ENCODE peak calls at places on chromosomes 3 and 15, in six cellular contexts. One of them, this sample, is unnamed.

GRCh38 chr3:100893108-100893507 is 100.1 kb downstream of the ABI3BP start:
- DNase-seq in PC-3: no peak
- DNase-seq in GM12878: no peak
- DNase-seq in OCI-LY7: no peak
- DNase-seq in IMR-90: peak; percentile 6
- DNase-seq in endothelial cell of umbilical vein: no peak
- DNase-seq in this sample: no peak

GRCh38 chr3:106208979-106209378 is 340.2 kb upstream of the CBLB start:
- DNase-seq in IMR-90: peak; percentile 30
- DNase-seq in PC-3: peak; percentile 66
- DNase-seq in GM12878: no peak
- DNase-seq in OCI-LY7: no peak
- DNase-seq in endothelial cell of umbilical vein: peak; percentile 6
- DNase-seq in this sample: no peak

GRCh38 chr3:158777171-158777873 is 24.5 kb upstream of the MFSD1 start:
- DNase-seq in IMR-90: no peak
- DNase-seq in PC-3: no peak
- DNase-seq in OCI-LY7: no peak
- DNase-seq in GM12878: no peak
- DNase-seq in endothelial cell of umbilical vein: no peak
- DNase-seq in this sample: no peak

GRCh38 chr3:31815631-31816440 is 165.2 kb downstream of the OSBPL10 start:
- DNase-seq in endothelial cell of umbilical vein: no peak
- DNase-seq in PC-3: no peak
- DNase-seq in IMR-90: no peak
- DNase-seq in GM12878: no peak
- DNase-seq in OCI-LY7: no peak
- DNase-seq in this sample: no peak

GRCh38 chr3:167913218-167913902 is 177.8 kb downstream of the SERPINI1 start:
- DNase-seq in IMR-90: peak; percentile 3
- DNase-seq in endothelial cell of umbilical vein: no peak
- DNase-seq in PC-3: peak; percentile 46
- DNase-seq in GM12878: no peak
- DNase-seq in OCI-LY7: peak; percentile 8
- DNase-seq in this sample: no peak

GRCh38 chr3:70990723-70991122 is 592.8 kb downstream of the FOXP1 start:
- DNase-seq in GM12878: no peak
- DNase-seq in PC-3: no peak
- DNase-seq in OCI-LY7: no peak
- DNase-seq in IMR-90: peak; percentile 17
- DNase-seq in endothelial cell of umbilical vein: no peak
- DNase-seq in this sample: peak; percentile 19

GRCh38 chr3:155282416-155283091 is 10.9 kb downstream of the STRIT1 start:
- DNase-seq in PC-3: peak; percentile 34
- DNase-seq in GM12878: no peak
- DNase-seq in OCI-LY7: no peak
- DNase-seq in endothelial cell of umbilical vein: no peak
- DNase-seq in IMR-90: peak; percentile 74
- DNase-seq in this sample: peak; percentile 7

GRCh38 chr15:57442371-57442770 is 66.1 kb downstream of the CGNL1 start:
- DNase-seq in OCI-LY7: no peak
- DNase-seq in endothelial cell of umbilical vein: no peak
- DNase-seq in IMR-90: no peak
- DNase-seq in GM12878: no peak
- DNase-seq in PC-3: no peak
- DNase-seq in this sample: no peak

GRCh38 chr15:50996641-50997040 is 88.2 kb downstream of the AP4E1 start:
- DNase-seq in IMR-90: peak; percentile 76
- DNase-seq in GM12878: no peak
- DNase-seq in PC-3: peak; percentile 52
- DNase-seq in endothelial cell of umbilical vein: no peak
- DNase-seq in OCI-LY7: no peak
- DNase-seq in this sample: no peak

GRCh38 chr3:126543457-126544090 is 15.2 kb downstream of the C3orf22 start:
- DNase-seq in GM12878: no peak
- DNase-seq in IMR-90: no peak
- DNase-seq in endothelial cell of umbilical vein: no peak
- DNase-seq in OCI-LY7: no peak
- DNase-seq in PC-3: no peak
- DNase-seq in this sample: peak; percentile 2

GRCh38 chr15:65530318-65531111 is at the start of gene HACD3:
- DNase-seq in IMR-90: peak; percentile 69
- DNase-seq in endothelial cell of umbilical vein: peak; percentile 84
- DNase-seq in PC-3: peak; percentile 77
- DNase-seq in OCI-LY7: peak; percentile 82
- DNase-seq in GM12878: peak; percentile 21
- DNase-seq in this sample: peak; percentile 89

GRCh38 chr3:45345849-45346535 is 42.4 kb upstream of the LARS2 start:
- DNase-seq in OCI-LY7: no peak
- DNase-seq in PC-3: no peak
- DNase-seq in IMR-90: no peak
- DNase-seq in GM12878: no peak
- DNase-seq in endothelial cell of umbilical vein: no peak
- DNase-seq in this sample: no peak

GRCh38 chr3:184786271-184787010 is 25.5 kb upstream of the VPS8 start:
- DNase-seq in endothelial cell of umbilical vein: no peak
- DNase-seq in PC-3: no peak
- DNase-seq in IMR-90: peak; percentile 92
- DNase-seq in OCI-LY7: no peak
- DNase-seq in GM12878: no peak
- DNase-seq in this sample: no peak

GRCh38 chr3:73448041-73448440 is 176.7 kb downstream of the PDZRN3 start:
- DNase-seq in OCI-LY7: no peak
- DNase-seq in PC-3: no peak
- DNase-seq in GM12878: no peak
- DNase-seq in endothelial cell of umbilical vein: no peak
- DNase-seq in IMR-90: peak; percentile 21
- DNase-seq in this sample: no peak

GRCh38 chr3:90184861-90185260 is 1077.4 kb downstream of the EPHA3 start:
- DNase-seq in PC-3: peak; percentile 49
- DNase-seq in OCI-LY7: no peak
- DNase-seq in IMR-90: peak; percentile 8
- DNase-seq in endothelial cell of umbilical vein: no peak
- DNase-seq in GM12878: no peak
- DNase-seq in this sample: no peak

GRCh38 chr15:39643747-39644520 is 63.1 kb downstream of the THBS1 start:
- DNase-seq in PC-3: no peak
- DNase-seq in OCI-LY7: no peak
- DNase-seq in GM12878: no peak
- DNase-seq in endothelial cell of umbilical vein: no peak
- DNase-seq in IMR-90: no peak
- DNase-seq in this sample: no peak

GRCh38 chr15:83282859-83283812 is 1.3 kb downstream of the BNC1 start:
- DNase-seq in endothelial cell of umbilical vein: peak; percentile 47
- DNase-seq in OCI-LY7: no peak
- DNase-seq in GM12878: no peak
- DNase-seq in IMR-90: no peak
- DNase-seq in PC-3: peak; percentile 22
- DNase-seq in this sample: no peak

GRCh38 chr3:36695769-36696137 is 68.6 kb downstream of the DCLK3 start:
- DNase-seq in PC-3: peak; percentile 67
- DNase-seq in endothelial cell of umbilical vein: no peak
- DNase-seq in OCI-LY7: no peak
- DNase-seq in GM12878: no peak
- DNase-seq in IMR-90: peak; percentile 91
- DNase-seq in this sample: no peak

GRCh38 chr15:73851679-73852078 is 21.7 kb upstream of the TBC1D21 start:
- DNase-seq in OCI-LY7: peak; percentile 53
- DNase-seq in endothelial cell of umbilical vein: peak; percentile 34
- DNase-seq in PC-3: peak; percentile 68
- DNase-seq in IMR-90: peak; percentile 64
- DNase-seq in GM12878: no peak
- DNase-seq in this sample: peak; percentile 72

GRCh38 chr3:46671541-46672348 is 21.7 kb downstream of the ALS2CL start:
- DNase-seq in OCI-LY7: no peak
- DNase-seq in GM12878: no peak
- DNase-seq in endothelial cell of umbilical vein: no peak
- DNase-seq in IMR-90: no peak
- DNase-seq in PC-3: no peak
- DNase-seq in this sample: no peak

GRCh38 chr3:165696496-165696895 is 140.7 kb downstream of the BCHE start:
- DNase-seq in PC-3: peak; percentile 14
- DNase-seq in IMR-90: no peak
- DNase-seq in OCI-LY7: no peak
- DNase-seq in endothelial cell of umbilical vein: no peak
- DNase-seq in GM12878: no peak
- DNase-seq in this sample: no peak

GRCh38 chr3:14424711-14425573 is 22.5 kb downstream of the SLC6A6 start:
- DNase-seq in GM12878: no peak
- DNase-seq in endothelial cell of umbilical vein: no peak
- DNase-seq in PC-3: peak; percentile 72
- DNase-seq in IMR-90: peak; percentile 73
- DNase-seq in OCI-LY7: no peak
- DNase-seq in this sample: peak; percentile 37
- H3K4me1 ChIP-seq in GM12878: peaks cover 68% of the 10 kb centered on the region
- H3K4me1 ChIP-seq in endothelial cell of umbilical vein: peaks cover 8% of the 10 kb centered on the region
- H3K4me1 ChIP-seq in PC-3: peaks cover 42% of the 10 kb centered on the region
- H3K4me1 ChIP-seq in IMR-90: peaks cover 30% of the 10 kb centered on the region
- H3K4me1 ChIP-seq in OCI-LY7: peaks cover 75% of the 10 kb centered on the region
- H3K4me1 ChIP-seq in this sample: no peaks in the 10 kb centered on the region

DNA sequence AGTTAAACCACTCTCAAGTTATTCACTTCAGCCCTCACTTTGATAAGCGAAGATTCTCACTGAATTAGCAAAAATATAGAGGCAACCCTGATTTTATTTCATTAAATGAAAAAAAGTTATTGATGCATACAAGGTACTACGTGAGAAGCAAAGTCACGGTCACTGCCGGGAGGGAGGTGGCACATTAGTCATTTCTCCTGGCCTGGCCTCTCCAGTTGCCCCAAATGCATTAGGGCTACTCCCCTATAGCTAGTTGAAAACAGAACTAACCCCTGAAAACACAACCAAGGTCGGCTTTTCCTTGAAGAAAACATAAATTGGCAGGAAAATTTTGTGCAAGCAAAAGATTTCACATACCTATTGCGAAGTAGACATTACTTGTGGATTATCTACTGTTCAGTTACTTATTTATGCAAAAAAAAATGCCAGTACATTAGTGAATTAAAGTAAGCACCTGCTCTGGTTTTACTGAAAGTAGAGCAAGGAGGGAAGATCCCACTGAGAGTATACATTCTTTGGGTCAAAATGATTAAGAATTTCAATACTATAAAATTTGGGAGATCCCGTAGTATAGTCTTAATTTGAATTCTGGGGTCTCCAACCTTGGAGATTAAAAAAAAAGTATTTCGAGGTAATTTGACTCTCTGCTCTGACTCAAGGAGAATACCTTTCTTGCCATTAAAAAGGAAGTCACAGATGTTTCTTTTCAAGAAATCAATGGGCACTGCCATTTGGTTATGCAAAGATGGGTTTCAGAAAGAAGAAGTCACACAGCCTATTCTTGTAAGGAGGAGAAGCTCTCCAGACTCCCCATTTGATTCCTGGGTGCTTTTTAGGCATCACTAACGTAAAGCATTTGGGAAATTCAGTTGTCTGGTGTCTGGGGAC is 28.3 kb downstream of the IL5RA start:
- DNase-seq in OCI-LY7: peak; percentile 30
- DNase-seq in PC-3: no peak
- DNase-seq in endothelial cell of umbilical vein: no peak
- DNase-seq in GM12878: peak; percentile 43
- DNase-seq in IMR-90: no peak
- DNase-seq in this sample: no peak
- H3K4me2 ChIP-seq in OCI-LY7: no peak overlapping the region
- H3K4me2 ChIP-seq in PC-3: no peak overlapping the region
- H3K4me2 ChIP-seq in endothelial cell of umbilical vein: no peak overlapping the region
- H3K4me2 ChIP-seq in GM12878: peak overlapping the region; percentile 80
- H3K4me2 ChIP-seq in IMR-90: no peak overlapping the region
- H3K4me2 ChIP-seq in this sample: no peak overlapping the region

GRCh38 chr3:37890522-37890921 is 28.8 kb downstream of the CTDSPL start:
- DNase-seq in GM12878: no peak
- DNase-seq in endothelial cell of umbilical vein: no peak
- DNase-seq in IMR-90: no peak
- DNase-seq in PC-3: no peak
- DNase-seq in OCI-LY7: no peak
- DNase-seq in this sample: no peak

GRCh38 chr3:37887824-37888223 is 26.1 kb downstream of the CTDSPL start:
- DNase-seq in endothelial cell of umbilical vein: no peak
- DNase-seq in OCI-LY7: no peak
- DNase-seq in GM12878: no peak
- DNase-seq in IMR-90: no peak
- DNase-seq in PC-3: no peak
- DNase-seq in this sample: no peak

GRCh38 chr3:37887062-37887461 is 25.4 kb downstream of the CTDSPL start:
- DNase-seq in IMR-90: no peak
- DNase-seq in PC-3: no peak
- DNase-seq in GM12878: no peak
- DNase-seq in endothelial cell of umbilical vein: no peak
- DNase-seq in OCI-LY7: no peak
- DNase-seq in this sample: no peak

GRCh38 chr3:37892917-37893595 is 31.4 kb downstream of the CTDSPL start:
- DNase-seq in PC-3: no peak
- DNase-seq in GM12878: no peak
- DNase-seq in OCI-LY7: no peak
- DNase-seq in IMR-90: peak; percentile 18
- DNase-seq in endothelial cell of umbilical vein: peak; percentile 65
- DNase-seq in this sample: no peak

DNA sequence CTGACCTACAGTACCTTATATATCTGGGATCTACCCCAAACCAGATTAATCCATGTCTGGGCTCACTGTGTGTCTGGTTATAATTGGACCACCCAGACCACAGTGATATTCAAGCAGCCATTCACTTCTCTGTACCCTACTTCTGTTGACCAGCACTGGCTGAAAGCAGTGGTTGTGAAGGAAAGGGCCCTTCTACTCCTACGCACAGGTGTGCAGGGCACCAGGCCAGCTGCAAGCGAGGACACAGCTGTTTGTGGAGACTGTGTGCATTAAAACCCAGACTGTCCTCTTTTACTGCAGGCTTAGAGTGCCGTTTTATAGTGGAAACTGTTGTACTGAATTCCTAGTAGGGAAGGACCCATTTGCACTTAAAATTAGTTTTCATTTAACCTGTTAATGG is 29.5 kb downstream of the CTDSPL start:
- DNase-seq in IMR-90: no peak
- DNase-seq in endothelial cell of umbilical vein: no peak
- DNase-seq in PC-3: no peak
- DNase-seq in OCI-LY7: peak; percentile 35
- DNase-seq in GM12878: no peak
- DNase-seq in this sample: no peak
- H3K4me1 ChIP-seq in IMR-90: peaks cover 9% of the 10 kb centered on the region
- H3K4me1 ChIP-seq in endothelial cell of umbilical vein: peaks cover 16% of the 10 kb centered on the region
- H3K4me1 ChIP-seq in PC-3: peaks cover 4% of the 10 kb centered on the region
- H3K4me1 ChIP-seq in OCI-LY7: peaks cover 23% of the 10 kb centered on the region
- H3K4me1 ChIP-seq in GM12878: no peaks in the 10 kb centered on the region
- H3K4me1 ChIP-seq in this sample: no peaks in the 10 kb centered on the region

DNA sequence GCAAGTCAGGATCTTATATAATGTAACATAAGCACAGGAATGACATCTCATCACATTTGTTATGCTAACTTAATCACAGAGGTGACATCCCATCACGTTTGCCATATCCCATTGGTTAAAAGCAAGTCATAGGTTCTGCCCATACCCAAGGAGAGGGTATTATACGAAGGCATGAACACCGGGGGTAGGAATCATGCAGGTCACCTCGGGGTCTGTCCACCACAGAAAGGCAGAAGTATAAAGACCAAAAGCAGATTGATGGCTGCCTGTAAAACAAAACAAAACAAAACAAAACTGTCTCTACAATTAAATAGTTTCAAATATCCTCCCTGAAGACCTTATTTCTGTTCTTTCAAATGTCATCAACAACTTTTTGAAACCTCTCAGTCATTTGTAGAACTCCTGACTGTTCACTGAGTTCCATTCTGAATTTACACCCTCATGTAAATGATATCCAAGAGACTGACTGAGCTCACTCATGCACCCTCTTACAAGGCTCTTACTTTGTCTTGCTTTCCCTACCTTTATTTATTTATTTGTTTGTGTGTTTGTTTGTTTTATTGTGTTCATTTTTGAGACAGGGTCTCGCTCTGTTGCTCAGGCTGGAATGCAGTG is 22.7 kb upstream of the ZNF639 start:
- DNase-seq in IMR-90: no peak
- DNase-seq in OCI-LY7: no peak
- DNase-seq in PC-3: no peak
- DNase-seq in GM12878: no peak
- DNase-seq in endothelial cell of umbilical vein: no peak
- DNase-seq in this sample: no peak
- H3K4me2 ChIP-seq in IMR-90: no peak overlapping the region
- H3K4me2 ChIP-seq in OCI-LY7: no peak overlapping the region
- H3K4me2 ChIP-seq in PC-3: no peak overlapping the region
- H3K4me2 ChIP-seq in GM12878: no peak overlapping the region
- H3K4me2 ChIP-seq in endothelial cell of umbilical vein: no peak overlapping the region
- H3K4me2 ChIP-seq in this sample: no peak overlapping the region

This sample was measured in DND-41.